ENCODE peak calls at places on chromosomes 6 and 20, in four cellular contexts. H, J, N and S are unnamed samples.

GRCh38 chr6:51614725-51615124 is 472.7 kb downstream of the PKHD1 start:
- DNase-seq in H (no peak), J (no peak), N (no peak), S (no peak)

GRCh38 chr6:35149891-35150566 is 8.9 kb upstream of the TCP11 start:
- DNase-seq in H (no peak), J (no peak), N (peak), S (no peak)

GRCh38 chr6:18047406-18047805 is 60.0 kb upstream of the KIF13A start:
- DNase-seq in H (no peak), J (no peak), N (no peak), S (no peak)

GRCh38 chr20:34998331-34998950 is 42.8 kb downstream of the MYH7B start:
- DNase-seq in H (no peak), J (no peak), N (no peak), S (no peak)

GRCh38 chr6:24125980-24126379 is at the start of gene NRSN1:
- DNase-seq in H (no peak), J (no peak), N (peak), S (peak)

GRCh38 chr6:49549691-49550412 is 616 bp upstream of the C6orf141 start:
- DNase-seq in H (no peak), J (no peak), N (no peak), S (no peak)

GRCh38 chr20:19129976-19130612 is 82.3 kb upstream of the SLC24A3 start:
- DNase-seq in H (no peak), J (no peak), N (no peak), S (no peak)

GRCh38 chr20:25274891-25275812 is 27.3 kb downstream of the PYGB start:
- DNase-seq in H (no peak), J (no peak), N (no peak), S (peak)

GRCh38 chr6:14861491-14861943 is 384.4 kb upstream of the JARID2 start:
- DNase-seq in H (no peak), J (no peak), N (peak), S (peak)

GRCh38 chr20:46721476-46721875 is 12.0 kb downstream of the SLC2A10 start:
- DNase-seq in H (no peak), J (no peak), N (no peak), S (no peak)

GRCh38 chr20:32820698-32821378 is 1.1 kb downstream of the MAPRE1 start:
- DNase-seq in H (no peak), J (no peak), N (no peak), S (no peak)

GRCh38 chr20:19784511-19785172 is 26.6 kb downstream of the RIN2 start:
- DNase-seq in H (peak), J (peak), N (peak), S (no peak)

GRCh38 chr6:51152594-51152993 is 333.9 kb downstream of the TFAP2B start:
- DNase-seq in H (no peak), J (no peak), N (no peak), S (no peak)

GRCh38 chr20:53718622-53719021 is 125.0 kb upstream of the ZNF217 start:
- DNase-seq in H (no peak), J (no peak), N (no peak), S (no peak)

GRCh38 chr6:161959072-161959471 is 685.2 kb upstream of the AGPAT4 start:
- DNase-seq in H (no peak), J (no peak), N (no peak), S (no peak)

GRCh38 chr20:62925420-62926228 is 681 bp downstream of the DIDO1 start:
- DNase-seq in H (no peak), J (peak), N (no peak), S (no peak)

GRCh38 chr6:1764584-1764983 is 154.9 kb downstream of the FOXC1 start:
- DNase-seq in H (no peak), J (no peak), N (no peak), S (no peak)

GRCh38 chr6:26431258-26432162 is 8.8 kb upstream of the BTN3A3 start:
- DNase-seq in H (no peak), J (no peak), N (no peak), S (no peak)

GRCh38 chr20:61295249-61295648 is 43.2 kb downstream of the CDH4 start:
- DNase-seq in H (no peak), J (no peak), N (no peak), S (no peak)

GRCh38 chr6:159110013-159110412 is 59.2 kb upstream of the FNDC1 start:
- DNase-seq in H (no peak), J (peak), N (peak), S (no peak)

GRCh38 chr20:52313335-52313963 is 121.9 kb upstream of the ZFP64 start:
- DNase-seq in H (no peak), J (peak), N (no peak), S (no peak)

GRCh38 chr20:36548006-36548315 is 6.6 kb downstream of the MYL9 start:
- DNase-seq in H (no peak), J (no peak), N (no peak), S (no peak)

GRCh38 chr6:36577298-36577697 is 16.9 kb upstream of the SRSF3 start:
- DNase-seq in H (no peak), J (peak), N (peak), S (no peak)

GRCh38 chr6:4262506-4262905 is 127.1 kb upstream of the ECI2 start:
- DNase-seq in H (no peak), J (no peak), N (no peak), S (no peak)

GRCh38 chr20:33910056-33910455 is 83.7 kb upstream of the RALY start:
- DNase-seq in H (no peak), J (no peak), N (no peak), S (no peak)

GRCh38 chr6:109891924-109892323 is 86.2 kb upstream of the GPR6 start:
- DNase-seq in H (no peak), J (no peak), N (no peak), S (no peak)

GRCh38 chr6:134537146-134537555 is 219.2 kb upstream of the SGK1 start:
- DNase-seq in H (no peak), J (peak), N (no peak), S (no peak)

GRCh38 chr20:6636209-6637159 is 131.0 kb upstream of the BMP2 start:
- DNase-seq in H (no peak), J (peak), N (no peak), S (no peak)

GRCh38 chr20:63686492-63687321 is 9.7 kb upstream of the TNFRSF6B start:
- DNase-seq in H (no peak), J (peak), N (peak), S (no peak)

GRCh38 chr6:4102687-4103244 is 23.8 kb upstream of the FAM217A start:
- DNase-seq in H (no peak), J (no peak), N (no peak), S (no peak)

GRCh38 chr20:4656491-4656890 is 65.2 kb upstream of the PRND start:
- DNase-seq in H (no peak), J (no peak), N (no peak), S (no peak)

GRCh38 chr20:48190757-48191156 is 405.5 kb upstream of the SULF2 start:
- DNase-seq in H (no peak), J (no peak), N (no peak), S (no peak)

DNA sequence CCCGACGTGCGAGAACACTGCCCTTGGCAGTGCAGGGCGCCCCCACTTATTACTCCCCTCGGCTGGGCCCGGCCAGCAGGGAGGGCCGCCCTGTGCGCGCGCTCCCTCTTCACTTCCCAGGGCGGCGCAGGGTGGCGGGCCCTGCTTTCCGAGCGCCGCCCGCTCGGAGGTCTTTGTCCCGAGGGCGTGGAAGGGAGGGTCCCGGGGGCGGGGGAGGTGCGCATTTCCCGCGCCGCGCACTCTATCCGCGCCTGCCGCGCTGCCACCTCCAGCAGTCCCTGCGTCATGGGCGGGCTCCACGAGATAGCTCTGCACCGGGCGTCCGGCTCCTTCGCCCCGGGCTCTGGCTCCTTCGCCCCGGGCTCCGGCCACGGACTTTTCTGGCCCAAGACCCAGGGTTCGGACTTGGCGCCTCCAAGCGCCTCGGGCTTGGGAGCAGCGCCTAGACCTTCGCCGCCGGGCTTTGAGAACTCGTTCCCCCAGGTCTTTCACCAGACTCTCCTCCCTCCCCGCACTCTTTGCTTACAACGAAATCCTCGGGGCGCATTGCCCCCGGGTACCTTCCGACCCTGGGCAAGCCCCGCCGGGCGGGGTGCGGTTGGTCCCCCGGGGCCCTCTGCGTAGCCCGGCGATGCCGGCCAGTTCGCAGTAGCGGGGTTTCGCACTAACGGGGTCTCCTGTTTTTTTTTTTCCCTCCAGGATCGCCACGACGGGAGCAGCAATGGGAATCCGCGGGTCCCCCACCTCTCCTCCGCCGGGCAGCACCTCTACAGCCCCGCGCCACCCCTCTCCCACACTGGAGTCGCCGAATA is 1.6 kb downstream of the TFAP2C start:
- DNase-seq in H (no peak), J (peak), N (no peak), S (peak)
- TF ChIP-seq HDAC2 in H (no peak), J (peak), N (no peak), S (no peak)

GRCh38 chr6:106053484-106053883 is 32.7 kb upstream of the PRDM1 start:
- DNase-seq in H (no peak), J (no peak), N (no peak), S (no peak)
- TF ChIP-seq HDAC2 in H (no peak), J (no peak), N (no peak), S (no peak)

GRCh38 chr6:12313992-12314589 is 23.9 kb downstream of the EDN1 start:
- DNase-seq in H (no peak), J (peak), N (no peak), S (peak)
- TF ChIP-seq HDAC2 in H (no peak), J (no peak), N (no peak), S (no peak)

GRCh38 chr6:44327096-44327495 is 13.9 kb upstream of the AARS2 start:
- DNase-seq in H (no peak), J (no peak), N (no peak), S (no peak)
- TF ChIP-seq HDAC2 in H (no peak), J (no peak), N (no peak), S (no peak)

GRCh38 chr6:13272131-13273046 is 55.9 kb downstream of the TBC1D7 start:
- DNase-seq in H (peak), J (no peak), N (peak), S (no peak)

GRCh38 chr6:13273202-13273930 is 55.0 kb downstream of the TBC1D7 start:
- DNase-seq in H (no peak), J (no peak), N (peak), S (no peak)

GRCh38 chr6:13267142-13267621 is 61.2 kb downstream of the TBC1D7 start:
- DNase-seq in H (no peak), J (no peak), N (no peak), S (no peak)

GRCh38 chr6:13273931-13274706 is 54.2 kb downstream of the TBC1D7 start:
- DNase-seq in H (peak), J (no peak), N (peak), S (no peak)

DNA sequence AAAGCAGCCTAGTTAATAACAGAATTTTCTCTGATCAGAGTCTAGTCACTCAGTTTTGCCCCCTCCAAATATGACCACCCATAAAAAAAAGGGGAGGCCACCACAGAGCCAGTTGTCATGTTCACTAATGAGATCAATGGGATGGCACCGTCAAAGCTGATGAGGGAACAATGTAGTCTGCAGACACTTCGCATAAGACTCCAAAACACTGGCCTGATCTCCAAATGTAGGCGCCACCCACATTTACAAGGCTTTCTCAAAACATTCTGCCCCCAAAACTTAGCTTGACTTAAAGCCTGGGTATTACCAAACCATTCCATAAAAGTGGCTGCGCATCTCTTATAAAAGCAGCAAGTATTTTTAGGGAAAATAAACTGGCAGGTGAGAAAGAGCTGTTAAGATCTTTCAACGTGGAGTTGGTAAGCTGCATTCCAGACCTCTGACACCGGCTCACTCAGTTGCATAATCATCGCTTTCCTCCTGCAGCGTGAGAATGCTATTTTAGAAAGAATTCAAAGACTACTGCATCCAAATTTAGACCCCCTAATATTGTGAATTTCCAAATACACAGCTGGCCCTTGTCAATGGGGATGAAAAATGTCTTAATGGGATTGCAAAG is 59.3 kb downstream of the TBC1D7 start:
- DNase-seq in H (no peak), J (no peak), N (no peak), S (no peak)
- TF ChIP-seq HDAC2 in H (no peak), J (no peak), N (no peak), S (no peak)

DNA sequence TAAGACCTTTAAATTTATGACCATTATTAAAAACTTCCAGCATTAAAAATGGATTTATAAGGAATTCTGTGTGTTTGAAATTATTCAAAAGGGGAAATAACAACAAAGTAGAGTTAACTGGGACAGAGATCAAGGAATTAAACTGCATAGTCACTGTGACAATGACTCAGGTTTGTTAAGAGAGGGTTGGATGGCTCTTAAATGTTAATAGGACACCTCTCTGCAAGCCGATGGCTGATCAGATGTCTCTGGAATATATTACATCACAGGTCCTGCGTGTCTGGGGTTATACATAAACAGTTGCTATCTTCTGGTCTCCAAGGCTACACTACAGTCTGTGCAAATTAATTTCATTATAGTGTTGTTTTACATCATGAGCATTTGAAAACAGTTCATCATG is 574.3 kb downstream of the COL12A1 start:
- DNase-seq in H (no peak), J (peak), N (no peak), S (no peak)
- TF ChIP-seq HDAC2 in H (no peak), J (no peak), N (no peak), S (no peak)